ENCODE peak calls at places on chromosomes 11 and 22, in ten cellular contexts. E, X, O, Z, J, T, R, D, Y and P are unnamed samples.

GRCh38 chr11:20125927-20126326 is 34.3 kb downstream of the DBX1 start:
- DNase-seq in E (peak), X (no peak), O (no peak), Z (peak), J (no peak), T (no peak), R (no peak), D (no peak), Y (no peak), P (no peak)

GRCh38 chr11:121372028-121372427 is 79.5 kb downstream of the SC5D start:
- DNase-seq in E (no peak), X (no peak), O (no peak), Z (no peak), J (no peak), T (no peak), R (no peak), D (no peak), Y (no peak), P (no peak)

GRCh38 chr22:49968831-49969661 is 8.5 kb downstream of the PIM3 start:
- DNase-seq in E (no peak), X (peak), O (no peak), Z (no peak), J (peak), T (no peak), R (peak), D (no peak), Y (no peak), P (no peak)

GRCh38 chr11:64180871-64181270 is 5.1 kb upstream of the STIP1 start:
- DNase-seq in E (no peak), X (no peak), O (no peak), Z (peak), J (no peak), T (no peak), R (no peak), D (no peak), Y (no peak), P (no peak)

GRCh38 chr11:18749681-18750319 is 23.8 kb upstream of the IGSF22 start:
- DNase-seq in E (peak), X (no peak), O (no peak), Z (peak), J (no peak), T (no peak), R (no peak), D (no peak), Y (no peak), P (no peak)

GRCh38 chr22:32378703-32379272 is 21.1 kb downstream of the RFPL3 start:
- DNase-seq in E (peak), X (peak), O (no peak), Z (peak), J (peak), T (no peak), R (no peak), D (no peak), Y (no peak), P (no peak)

GRCh38 chr11:69213315-69213714 is 57.6 kb downstream of the SMIM38 start:
- DNase-seq in E (no peak), X (no peak), O (no peak), Z (no peak), J (no peak), T (no peak), R (no peak), D (no peak), Y (no peak), P (no peak)

GRCh38 chr11:65132238-65132987 is 1.9 kb downstream of the SYVN1 start:
- DNase-seq in E (no peak), X (no peak), O (peak), Z (no peak), J (no peak), T (no peak), R (peak), D (no peak), Y (no peak), P (no peak)

GRCh38 chr11:122019908-122020694 is 95.9 kb downstream of the BLID start:
- DNase-seq in E (no peak), X (no peak), O (no peak), Z (no peak), J (no peak), T (no peak), R (no peak), D (no peak), Y (no peak), P (no peak)

GRCh38 chr11:61694971-61695706 is 14.9 kb downstream of the DAGLA start:
- DNase-seq in E (no peak), X (no peak), O (no peak), Z (no peak), J (no peak), T (no peak), R (no peak), D (no peak), Y (no peak), P (peak)

GRCh38 chr11:113045146-113045545 is 83.9 kb downstream of the NCAM1 start:
- DNase-seq in E (no peak), X (no peak), O (no peak), Z (no peak), J (no peak), T (no peak), R (no peak), D (no peak), Y (no peak), P (no peak)

GRCh38 chr22:41513391-41513790 is 30.9 kb downstream of the POLR3H start:
- DNase-seq in E (no peak), X (no peak), O (no peak), Z (no peak), J (no peak), T (no peak), R (no peak), D (no peak), Y (no peak), P (no peak)